ENCODE peak calls at places on chromosomes 2 and 18, in six cellular contexts. One of them, this sample, is unnamed.

GRCh38 chr2:239616729-239617128 is 215.9 kb upstream of the HDAC4 start:
- DNase-seq in NCI-H69: no peak
- DNase-seq in fibroblast of the aortic adventitia: no peak
- DNase-seq in foreskin melanocyte: no peak
- DNase-seq in stimulated activated CD8-positive, alpha-beta memory T cell treated with anti-CD3 and anti-CD28 coated beads, Interleukin-2, amount 100 ng/mL, for 1 hour: no peak
- DNase-seq in NCI-H1092 treated with DMSO at 0.1 percent for 48 hours: no peak
- DNase-seq in this sample: no peak

GRCh38 chr2:34907812-34908211 is 1308.7 kb upstream of the FAM98A start:
- DNase-seq in foreskin melanocyte: no peak
- DNase-seq in NCI-H1092 treated with DMSO at 0.1 percent for 48 hours: no peak
- DNase-seq in stimulated activated CD8-positive, alpha-beta memory T cell treated with anti-CD3 and anti-CD28 coated beads, Interleukin-2, amount 100 ng/mL, for 1 hour: no peak
- DNase-seq in NCI-H69: no peak
- DNase-seq in fibroblast of the aortic adventitia: no peak
- DNase-seq in this sample: no peak

GRCh38 chr2:170362895-170363582 is 185.1 kb downstream of the MYO3B start:
- DNase-seq in stimulated activated CD8-positive, alpha-beta memory T cell treated with anti-CD3 and anti-CD28 coated beads, Interleukin-2, amount 100 ng/mL, for 1 hour: no peak
- DNase-seq in fibroblast of the aortic adventitia: no peak
- DNase-seq in NCI-H69: peak
- DNase-seq in NCI-H1092 treated with DMSO at 0.1 percent for 48 hours: peak
- DNase-seq in foreskin melanocyte: peak
- DNase-seq in this sample: no peak

GRCh38 chr2:165624139-165624803 is 154.8 kb downstream of the CSRNP3 start:
- DNase-seq in fibroblast of the aortic adventitia: no peak
- DNase-seq in NCI-H69: no peak
- DNase-seq in stimulated activated CD8-positive, alpha-beta memory T cell treated with anti-CD3 and anti-CD28 coated beads, Interleukin-2, amount 100 ng/mL, for 1 hour: no peak
- DNase-seq in foreskin melanocyte: no peak
- DNase-seq in NCI-H1092 treated with DMSO at 0.1 percent for 48 hours: peak
- DNase-seq in this sample: no peak

GRCh38 chr2:21774691-21775090 is 650.9 kb downstream of the TDRD15 start:
- DNase-seq in stimulated activated CD8-positive, alpha-beta memory T cell treated with anti-CD3 and anti-CD28 coated beads, Interleukin-2, amount 100 ng/mL, for 1 hour: no peak
- DNase-seq in fibroblast of the aortic adventitia: no peak
- DNase-seq in foreskin melanocyte: no peak
- DNase-seq in NCI-H1092 treated with DMSO at 0.1 percent for 48 hours: no peak
- DNase-seq in NCI-H69: peak
- DNase-seq in this sample: no peak

GRCh38 chr2:231489990-231490389 is 25.7 kb upstream of the NCL start:
- DNase-seq in stimulated activated CD8-positive, alpha-beta memory T cell treated with anti-CD3 and anti-CD28 coated beads, Interleukin-2, amount 100 ng/mL, for 1 hour: no peak
- DNase-seq in foreskin melanocyte: no peak
- DNase-seq in NCI-H1092 treated with DMSO at 0.1 percent for 48 hours: no peak
- DNase-seq in fibroblast of the aortic adventitia: no peak
- DNase-seq in NCI-H69: peak
- DNase-seq in this sample: no peak

GRCh38 chr18:23049698-23050373 is 85.4 kb upstream of the CABLES1 start:
- DNase-seq in foreskin melanocyte: no peak
- DNase-seq in stimulated activated CD8-positive, alpha-beta memory T cell treated with anti-CD3 and anti-CD28 coated beads, Interleukin-2, amount 100 ng/mL, for 1 hour: no peak
- DNase-seq in fibroblast of the aortic adventitia: no peak
- DNase-seq in NCI-H1092 treated with DMSO at 0.1 percent for 48 hours: no peak
- DNase-seq in NCI-H69: peak
- DNase-seq in this sample: no peak

GRCh38 chr18:27378396-27379094 is 193.4 kb upstream of the CHST9 start:
- DNase-seq in NCI-H69: no peak
- DNase-seq in stimulated activated CD8-positive, alpha-beta memory T cell treated with anti-CD3 and anti-CD28 coated beads, Interleukin-2, amount 100 ng/mL, for 1 hour: no peak
- DNase-seq in foreskin melanocyte: no peak
- DNase-seq in fibroblast of the aortic adventitia: peak
- DNase-seq in NCI-H1092 treated with DMSO at 0.1 percent for 48 hours: no peak
- DNase-seq in this sample: no peak

GRCh38 chr18:44686156-44686555 is 5.5 kb downstream of the SETBP1 start:
- DNase-seq in stimulated activated CD8-positive, alpha-beta memory T cell treated with anti-CD3 and anti-CD28 coated beads, Interleukin-2, amount 100 ng/mL, for 1 hour: no peak
- DNase-seq in foreskin melanocyte: no peak
- DNase-seq in NCI-H1092 treated with DMSO at 0.1 percent for 48 hours: no peak
- DNase-seq in NCI-H69: no peak
- DNase-seq in fibroblast of the aortic adventitia: no peak
- DNase-seq in this sample: no peak

GRCh38 chr2:37920570-37920969 is 4.5 kb upstream of the RMDN2 start:
- DNase-seq in fibroblast of the aortic adventitia: no peak
- DNase-seq in NCI-H1092 treated with DMSO at 0.1 percent for 48 hours: no peak
- DNase-seq in NCI-H69: no peak
- DNase-seq in foreskin melanocyte: peak
- DNase-seq in stimulated activated CD8-positive, alpha-beta memory T cell treated with anti-CD3 and anti-CD28 coated beads, Interleukin-2, amount 100 ng/mL, for 1 hour: no peak
- DNase-seq in this sample: no peak

GRCh38 chr18:7623681-7624080 is 56.6 kb downstream of the PTPRM start:
- DNase-seq in fibroblast of the aortic adventitia: no peak
- DNase-seq in NCI-H1092 treated with DMSO at 0.1 percent for 48 hours: no peak
- DNase-seq in NCI-H69: no peak
- DNase-seq in stimulated activated CD8-positive, alpha-beta memory T cell treated with anti-CD3 and anti-CD28 coated beads, Interleukin-2, amount 100 ng/mL, for 1 hour: no peak
- DNase-seq in foreskin melanocyte: no peak
- DNase-seq in this sample: no peak

GRCh38 chr2:201654611-201655384 is 11.5 kb upstream of the TMEM237 start:
- DNase-seq in NCI-H69: no peak
- DNase-seq in NCI-H1092 treated with DMSO at 0.1 percent for 48 hours: no peak
- DNase-seq in foreskin melanocyte: no peak
- DNase-seq in fibroblast of the aortic adventitia: peak
- DNase-seq in stimulated activated CD8-positive, alpha-beta memory T cell treated with anti-CD3 and anti-CD28 coated beads, Interleukin-2, amount 100 ng/mL, for 1 hour: no peak
- DNase-seq in this sample: no peak

GRCh38 chr2:168002021-168002553 is 245.3 kb downstream of the STK39 start:
- DNase-seq in foreskin melanocyte: peak
- DNase-seq in stimulated activated CD8-positive, alpha-beta memory T cell treated with anti-CD3 and anti-CD28 coated beads, Interleukin-2, amount 100 ng/mL, for 1 hour: no peak
- DNase-seq in NCI-H69: peak
- DNase-seq in fibroblast of the aortic adventitia: peak
- DNase-seq in NCI-H1092 treated with DMSO at 0.1 percent for 48 hours: no peak
- DNase-seq in this sample: no peak

GRCh38 chr18:47898055-47898454 is 32.4 kb downstream of the SMAD2 start:
- DNase-seq in NCI-H69: peak
- DNase-seq in foreskin melanocyte: no peak
- DNase-seq in stimulated activated CD8-positive, alpha-beta memory T cell treated with anti-CD3 and anti-CD28 coated beads, Interleukin-2, amount 100 ng/mL, for 1 hour: no peak
- DNase-seq in NCI-H1092 treated with DMSO at 0.1 percent for 48 hours: no peak
- DNase-seq in fibroblast of the aortic adventitia: peak
- DNase-seq in this sample: no peak

GRCh38 chr2:176398783-176399182 is 129.5 kb downstream of the MTX2 start:
- DNase-seq in stimulated activated CD8-positive, alpha-beta memory T cell treated with anti-CD3 and anti-CD28 coated beads, Interleukin-2, amount 100 ng/mL, for 1 hour: no peak
- DNase-seq in NCI-H1092 treated with DMSO at 0.1 percent for 48 hours: no peak
- DNase-seq in foreskin melanocyte: no peak
- DNase-seq in fibroblast of the aortic adventitia: no peak
- DNase-seq in NCI-H69: no peak
- DNase-seq in this sample: no peak

GRCh38 chr2:235170016-235170415 is 218.2 kb downstream of the SH3BP4 start:
- DNase-seq in NCI-H1092 treated with DMSO at 0.1 percent for 48 hours: no peak
- DNase-seq in stimulated activated CD8-positive, alpha-beta memory T cell treated with anti-CD3 and anti-CD28 coated beads, Interleukin-2, amount 100 ng/mL, for 1 hour: no peak
- DNase-seq in foreskin melanocyte: no peak
- DNase-seq in fibroblast of the aortic adventitia: peak
- DNase-seq in NCI-H69: no peak
- DNase-seq in this sample: no peak

GRCh38 chr2:237500681-237501424 is 13.8 kb downstream of the MLPH start:
- DNase-seq in foreskin melanocyte: peak
- DNase-seq in stimulated activated CD8-positive, alpha-beta memory T cell treated with anti-CD3 and anti-CD28 coated beads, Interleukin-2, amount 100 ng/mL, for 1 hour: no peak
- DNase-seq in fibroblast of the aortic adventitia: peak
- DNase-seq in NCI-H1092 treated with DMSO at 0.1 percent for 48 hours: no peak
- DNase-seq in NCI-H69: peak
- DNase-seq in this sample: no peak

GRCh38 chr18:79687806-79688205 is 8.2 kb downstream of the CTDP1 start:
- DNase-seq in stimulated activated CD8-positive, alpha-beta memory T cell treated with anti-CD3 and anti-CD28 coated beads, Interleukin-2, amount 100 ng/mL, for 1 hour: no peak
- DNase-seq in foreskin melanocyte: peak
- DNase-seq in NCI-H1092 treated with DMSO at 0.1 percent for 48 hours: no peak
- DNase-seq in NCI-H69: no peak
- DNase-seq in fibroblast of the aortic adventitia: peak
- DNase-seq in this sample: no peak

GRCh38 chr2:159012142-159012541 is 43.7 kb downstream of the TANC1 start:
- DNase-seq in NCI-H69: no peak
- DNase-seq in foreskin melanocyte: no peak
- DNase-seq in NCI-H1092 treated with DMSO at 0.1 percent for 48 hours: no peak
- DNase-seq in stimulated activated CD8-positive, alpha-beta memory T cell treated with anti-CD3 and anti-CD28 coated beads, Interleukin-2, amount 100 ng/mL, for 1 hour: no peak
- DNase-seq in fibroblast of the aortic adventitia: peak
- DNase-seq in this sample: no peak

GRCh38 chr2:177398290-177398683 is 5.7 kb downstream of the AGPS start:
- DNase-seq in NCI-H1092 treated with DMSO at 0.1 percent for 48 hours: no peak
- DNase-seq in foreskin melanocyte: no peak
- DNase-seq in fibroblast of the aortic adventitia: no peak
- DNase-seq in stimulated activated CD8-positive, alpha-beta memory T cell treated with anti-CD3 and anti-CD28 coated beads, Interleukin-2, amount 100 ng/mL, for 1 hour: no peak
- DNase-seq in NCI-H69: no peak
- DNase-seq in this sample: no peak

GRCh38 chr2:36567711-36568408 is 30.1 kb downstream of the FEZ2 start:
- DNase-seq in stimulated activated CD8-positive, alpha-beta memory T cell treated with anti-CD3 and anti-CD28 coated beads, Interleukin-2, amount 100 ng/mL, for 1 hour: no peak
- DNase-seq in fibroblast of the aortic adventitia: no peak
- DNase-seq in NCI-H69: no peak
- DNase-seq in NCI-H1092 treated with DMSO at 0.1 percent for 48 hours: no peak
- DNase-seq in foreskin melanocyte: no peak
- DNase-seq in this sample: no peak

GRCh38 chr2:102041351-102041750 is 49.6 kb downstream of the IL1R2 start:
- DNase-seq in stimulated activated CD8-positive, alpha-beta memory T cell treated with anti-CD3 and anti-CD28 coated beads, Interleukin-2, amount 100 ng/mL, for 1 hour: no peak
- DNase-seq in foreskin melanocyte: no peak
- DNase-seq in NCI-H69: no peak
- DNase-seq in NCI-H1092 treated with DMSO at 0.1 percent for 48 hours: no peak
- DNase-seq in fibroblast of the aortic adventitia: peak
- DNase-seq in this sample: no peak

GRCh38 chr2:159455330-159455918 is 160.9 kb downstream of the BAZ2B start:
- DNase-seq in foreskin melanocyte: no peak
- DNase-seq in fibroblast of the aortic adventitia: peak
- DNase-seq in NCI-H1092 treated with DMSO at 0.1 percent for 48 hours: no peak
- DNase-seq in NCI-H69: no peak
- DNase-seq in stimulated activated CD8-positive, alpha-beta memory T cell treated with anti-CD3 and anti-CD28 coated beads, Interleukin-2, amount 100 ng/mL, for 1 hour: no peak
- DNase-seq in this sample: no peak

This sample was measured in right lobe of liver.